ENCODE peak calls at places on chromosome 21, in eight cellular contexts. W, X, H, P, K, E, V and R are unnamed samples.

GRCh38 chr21:24093032-24093431 is 1514.2 kb downstream of the MRPL39 start:
- DNase-seq in E (no peak), V (no peak), H (no peak), X (no peak), K (no peak), P (no peak), W (no peak), R (no peak)

GRCh38 chr21:15682182-15682895 is 47.4 kb upstream of the USP25 start:
- DNase-seq in K (peak), E (no peak), P (no peak), X (no peak), V (no peak), H (no peak), W (peak), R (no peak)

GRCh38 chr21:29218749-29219148 is 80.0 kb upstream of the BACH1 start:
- DNase-seq in W (no peak), X (no peak), V (no peak), H (no peak), K (no peak), E (no peak), P (no peak), R (no peak)

GRCh38 chr21:27423073-27423472 is 456.2 kb upstream of the ADAMTS5 start:
- DNase-seq in K (no peak), E (no peak), P (no peak), W (peak), H (peak), X (no peak), V (no peak), R (no peak)

GRCh38 chr21:35565204-35565611 is 495.1 kb downstream of the SETD4 start:
- DNase-seq in P (no peak), K (no peak), H (peak), E (peak), V (no peak), X (no peak), W (peak), R (no peak)

GRCh38 chr21:35616090-35616489 is 444.2 kb downstream of the SETD4 start:
- DNase-seq in P (no peak), V (no peak), W (peak), H (no peak), E (no peak), K (peak), X (no peak), R (no peak)

GRCh38 chr21:40421121-40421520 is 425.8 kb downstream of the DSCAM start:
- DNase-seq in H (no peak), E (no peak), V (no peak), W (no peak), K (no peak), X (no peak), P (no peak), R (no peak)

GRCh38 chr21:17613242-17613676 is 558 bp upstream of the BTG3 start:
- DNase-seq in X (no peak), H (peak), K (no peak), W (no peak), P (peak), E (no peak), V (no peak), R (peak)

GRCh38 chr21:43789276-43790052 is at the start of gene RRP1:
- DNase-seq in P (peak), X (peak), K (peak), V (peak), E (peak), H (peak), W (peak), R (peak)

GRCh38 chr21:40512590-40512989 is 334.4 kb downstream of the DSCAM start:
- DNase-seq in W (no peak), P (no peak), H (no peak), X (no peak), V (no peak), K (no peak), E (peak), R (no peak)

DNA sequence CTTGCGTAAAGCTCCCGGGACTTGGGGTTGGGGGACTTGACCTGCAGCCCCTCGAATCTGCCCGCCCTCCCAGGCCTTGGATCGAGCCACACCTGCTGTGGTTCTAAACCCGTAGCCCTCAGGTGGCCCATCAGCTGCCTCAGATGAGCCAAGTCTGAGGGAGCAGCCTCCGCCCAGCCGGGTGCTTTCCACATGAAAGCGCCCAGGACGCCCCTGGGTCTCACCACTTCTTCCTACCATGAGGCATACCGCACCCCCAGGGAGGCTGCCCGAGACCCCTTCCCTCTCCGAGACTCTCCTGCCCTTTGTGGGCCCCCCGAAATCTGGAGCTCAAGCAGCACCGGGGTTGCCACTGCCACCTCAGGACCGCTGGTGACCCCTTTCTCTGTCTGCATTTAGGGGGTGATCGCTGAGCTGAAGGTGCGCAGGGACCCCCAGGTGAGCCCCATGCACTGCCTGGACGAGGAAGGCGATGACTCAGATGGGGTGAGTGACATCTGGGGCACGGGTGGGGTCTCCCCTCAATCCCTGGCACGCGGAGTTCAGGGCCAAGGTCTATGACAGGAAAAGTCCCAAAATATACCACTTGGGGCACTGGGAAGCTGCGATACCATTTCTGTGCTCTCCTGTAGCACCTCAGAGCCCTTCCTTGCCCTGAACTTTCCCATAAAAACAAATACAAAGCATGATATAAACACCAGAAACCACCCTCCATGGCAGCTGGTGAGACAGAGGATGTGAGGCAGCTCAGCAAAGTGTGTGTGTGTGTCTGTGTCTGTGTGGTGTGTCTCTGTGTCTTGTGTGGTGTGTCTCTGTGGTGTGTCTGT is 68.5 kb downstream of the SLC19A1 start:
- DNase-seq in K (no peak), W (no peak), X (no peak), P (no peak), H (no peak), E (no peak), V (no peak), R (no peak)
- TF ChIP-seq CTCF in K (no peak), W (no peak), X (no peak), P (no peak), H (no peak), E (no peak), V (no peak), R (no peak)

GRCh38 chr21:46189959-46190490 is 5.8 kb upstream of the SPATC1L start:
- DNase-seq in V (no peak), W (no peak), E (no peak), K (no peak), P (no peak), H (peak), X (no peak), R (no peak)

GRCh38 chr21:46190491-46191131 is 6.4 kb upstream of the SPATC1L start:
- DNase-seq in X (no peak), W (no peak), P (no peak), K (no peak), H (no peak), E (no peak), V (no peak), R (no peak)

GRCh38 chr21:46187814-46188213 is 3.6 kb upstream of the SPATC1L start:
- DNase-seq in E (no peak), X (no peak), P (no peak), K (no peak), W (no peak), H (peak), V (no peak), R (no peak)

GRCh38 chr21:46188226-46189212 is 4.3 kb upstream of the SPATC1L start:
- DNase-seq in H (peak), X (no peak), V (no peak), P (no peak), E (no peak), K (no peak), W (no peak), R (no peak)

GRCh38 chr21:46189213-46189958 is 5.1 kb upstream of the SPATC1L start:
- DNase-seq in E (no peak), P (no peak), V (no peak), X (no peak), K (no peak), H (peak), W (no peak), R (no peak)
- TF ChIP-seq CTCF in E (no peak), P (no peak), V (no peak), X (no peak), K (no peak), H (no peak), W (no peak), R (no peak)

GRCh38 chr21:39083377-39084008 is 99.8 kb downstream of the PSMG1 start:
- DNase-seq in E (no peak), V (no peak), H (no peak), K (no peak), X (no peak), W (no peak), P (peak), R (no peak)

GRCh38 chr21:39084979-39085729 is 98.1 kb downstream of the PSMG1 start:
- DNase-seq in K (no peak), X (no peak), W (no peak), E (no peak), H (no peak), P (no peak), V (no peak), R (no peak)

GRCh38 chr21:39084073-39084472 is 99.2 kb downstream of the PSMG1 start:
- DNase-seq in H (no peak), K (no peak), V (no peak), P (no peak), X (no peak), W (no peak), E (no peak), R (no peak)

GRCh38 chr21:39080366-39080765 is 102.9 kb downstream of the PSMG1 start:
- DNase-seq in K (no peak), E (no peak), P (no peak), H (no peak), V (no peak), W (no peak), X (no peak), R (no peak)

GRCh38 chr21:39082656-39083376 is 100.4 kb downstream of the PSMG1 start:
- DNase-seq in H (no peak), P (no peak), W (no peak), X (no peak), K (no peak), E (no peak), V (no peak), R (no peak)
- TF ChIP-seq CTCF in H (no peak), P (no peak), W (no peak), X (no peak), K (no peak), E (no peak), V (no peak), R (no peak)

GRCh38 chr21:33132054-33132453 is 62.1 kb downstream of the OLIG1 start:
- DNase-seq in E (no peak), X (no peak), V (no peak), W (no peak), H (no peak), P (no peak), K (peak), R (no peak)
- TF ChIP-seq CTCF in E (peak), X (peak), V (no peak), W (no peak), H (no peak), P (no peak), K (peak), R (no peak)

GRCh38 chr21:21003701-21004100 is 5.5 kb downstream of the NCAM2 start:
- DNase-seq in V (peak), X (peak), E (no peak), H (no peak), P (no peak), K (peak), W (no peak), R (no peak)
- TF ChIP-seq CTCF in V (peak), X (peak), E (peak), H (peak), P (peak), K (no peak), W (peak), R (peak)

GRCh38 chr21:26091480-26092018 is 79.0 kb downstream of the APP start:
- DNase-seq in K (no peak), V (no peak), W (no peak), E (no peak), H (no peak), X (no peak), P (no peak), R (no peak)
- TF ChIP-seq CTCF in K (no peak), V (no peak), W (no peak), E (peak), H (no peak), X (no peak), P (no peak), R (no peak)

DNA sequence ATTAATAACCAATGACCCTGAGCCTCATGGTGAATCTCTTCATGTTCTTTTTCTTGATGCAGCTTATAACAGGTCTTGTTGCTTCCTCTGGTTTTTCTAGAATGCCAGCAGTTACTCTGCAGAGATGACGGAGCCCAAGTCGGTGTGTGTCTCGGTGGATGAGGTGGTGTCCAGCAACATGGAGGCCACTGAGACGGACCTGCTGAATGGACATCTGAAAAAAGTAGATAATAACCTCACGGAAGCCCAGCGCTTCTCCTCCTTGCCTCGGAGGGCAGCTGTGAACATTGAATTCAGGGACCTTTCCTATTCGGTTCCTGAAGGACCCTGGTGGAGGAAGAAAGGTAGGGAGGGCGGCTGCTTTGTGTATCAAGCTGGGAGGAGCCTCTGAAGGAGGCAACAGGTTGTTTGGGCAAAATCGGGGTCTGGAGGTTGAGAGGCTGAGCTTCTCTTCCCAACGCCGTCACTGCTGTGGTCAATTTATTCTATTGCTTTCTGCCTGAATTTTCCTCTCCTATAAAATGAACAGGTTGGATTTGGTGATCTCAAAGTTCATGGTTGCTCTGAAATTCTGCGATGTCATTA is 6.7 kb downstream of the ABCG1 start:
- DNase-seq in P (peak), K (no peak), H (peak), E (no peak), W (no peak), X (no peak), V (no peak), R (no peak)
- TF ChIP-seq CTCF in P (no peak), K (no peak), H (no peak), E (no peak), W (no peak), X (no peak), V (no peak), R (no peak)